ENCODE peak calls at places on chromosomes 12 and 14, in six cellular contexts. Y is nephron progenitor cell; F is fibroblast of the aortic adventitia; A is cardiac fibroblast; I is CD4-positive, alpha-beta T cell; O is HFFc6. N is an unnamed sample.

GRCh38 chr12:132393245-132393795 is 63.9 kb upstream of the GALNT9 start:
- DNase-seq in A (no peak), F (no peak), Y (no peak), I (no peak), O (no peak), N (no peak)

GRCh38 chr12:124512667-124513296 is 54.6 kb downstream of the NCOR2 start:
- DNase-seq in A (peak; percentile 97), I (no peak), F (peak; percentile 95), O (peak; percentile 90), Y (no peak), N (peak; percentile 91)

GRCh38 chr12:11477110-11477509 is 81.7 kb upstream of the PRB2 start:
- DNase-seq in I (no peak), Y (no peak), O (no peak), A (no peak), F (no peak), N (no peak)

GRCh38 chr12:95593266-95593871 is 42.1 kb upstream of the USP44 start:
- DNase-seq in Y (no peak), I (no peak), O (no peak), F (peak; percentile 65), A (no peak), N (no peak)

GRCh38 chr14:87312138-87312537 is 680.8 kb downstream of the GALC start:
- DNase-seq in I (no peak), Y (no peak), O (no peak), F (no peak), A (no peak), N (no peak)

GRCh38 chr12:111175404-111175803 is 193.5 kb downstream of the PHETA1 start:
- DNase-seq in O (no peak), F (no peak), I (no peak), Y (no peak), A (no peak), N (no peak)

GRCh38 chr12:92987362-92987761 is 58.3 kb upstream of the EEA1 start:
- DNase-seq in A (peak; percentile 94), F (peak; percentile 93), O (peak; percentile 84), I (no peak), Y (peak; percentile 18), N (no peak)

GRCh38 chr14:29453045-29453444 is 474.6 kb downstream of the PRKD1 start:
- DNase-seq in F (no peak), A (no peak), I (no peak), O (no peak), Y (no peak), N (no peak)

GRCh38 chr12:69266045-69266635 is 26.8 kb downstream of the CPSF6 start:
- DNase-seq in A (peak; percentile 37), I (no peak), Y (no peak), F (peak; percentile 65), O (peak; percentile 59), N (no peak)

GRCh38 chr14:89973234-89973823 is 17.6 kb downstream of the TDP1 start:
- DNase-seq in Y (peak; percentile 70), A (peak; percentile 83), O (peak; percentile 55), I (peak; percentile 39), F (peak; percentile 76), N (no peak)

GRCh38 chr12:54009171-54010052 is 627 bp downstream of the HOXC8 start:
- DNase-seq in O (no peak), Y (peak; percentile 32), F (peak; percentile 27), I (no peak), A (no peak), N (no peak)

GRCh38 chr14:102043251-102044025 is 43.4 kb downstream of the HSP90AA1 start:
- DNase-seq in O (no peak), A (peak; percentile 12), Y (no peak), F (no peak), I (no peak), N (no peak)

GRCh38 chr12:94676011-94676709 is 25.8 kb upstream of the TMCC3 start:
- DNase-seq in O (no peak), I (no peak), A (peak; percentile 37), F (no peak), Y (no peak), N (no peak)

GRCh38 chr14:95524706-95525512 is 8.5 kb upstream of the SYNE3 start:
- DNase-seq in F (no peak), I (no peak), A (no peak), O (peak; percentile 49), Y (no peak), N (no peak)

GRCh38 chr12:132430838-132431826 is 58.8 kb upstream of the FBRSL1 start:
- DNase-seq in O (no peak), I (no peak), A (no peak), F (no peak), Y (no peak), N (no peak)

GRCh38 chr14:88069677-88070076 is 64.7 kb downstream of the GPR65 start:
- DNase-seq in O (no peak), Y (no peak), F (no peak), A (no peak), I (no peak), N (no peak)

GRCh38 chr14:70971588-70971987 is 64.3 kb downstream of the PCNX1 start:
- DNase-seq in F (no peak), I (no peak), Y (no peak), O (no peak), A (no peak), N (no peak)

GRCh38 chr12:109775172-109775881 is 57.9 kb downstream of the TRPV4 start:
- DNase-seq in F (peak; percentile 70), A (peak; percentile 73), O (peak; percentile 55), Y (peak; percentile 85), I (peak; percentile 62), N (peak; percentile 88)

GRCh38 chr14:75833326-75834020 is 148.3 kb downstream of the TGFB3 start:
- DNase-seq in I (no peak), O (peak; percentile 67), A (no peak), Y (no peak), F (no peak), N (no peak)

GRCh38 chr12:73598626-73599025 is 939.0 kb upstream of the ATXN7L3B start:
- DNase-seq in O (no peak), Y (no peak), A (no peak), F (no peak), I (no peak), N (no peak)

GRCh38 chr12:24993756-24994155 is 44.9 kb upstream of the BCAT1 start:
- DNase-seq in F (no peak), I (no peak), O (no peak), A (no peak), Y (no peak), N (no peak)

GRCh38 chr12:113422030-113422900 is at the start of gene SDSL:
- DNase-seq in O (peak; percentile 75), A (peak; percentile 87), F (peak; percentile 80), I (no peak), Y (peak; percentile 37), N (peak; percentile 90)

GRCh38 chr14:47606601-47607000 is 68.8 kb downstream of the MDGA2 start:
- DNase-seq in I (no peak), O (no peak), A (no peak), Y (no peak), F (no peak), N (no peak)

GRCh38 chr14:51424569-51425251 is 184.7 kb downstream of the TMX1 start:
- DNase-seq in A (peak; percentile 89), I (no peak), O (no peak), Y (no peak), F (peak; percentile 82), N (no peak)

GRCh38 chr14:49581209-49581960 is 4.8 kb downstream of the RPS29 start:
- DNase-seq in F (no peak), I (no peak), O (no peak), A (no peak), Y (no peak), N (peak; percentile 48)

GRCh38 chr12:89162704-89163261 is 189.5 kb downstream of the DUSP6 start:
- DNase-seq in A (peak; percentile 97), Y (no peak), F (peak; percentile 100), I (no peak), O (peak; percentile 99), N (no peak)

GRCh38 chr12:6554168-6554989 is 1.5 kb downstream of the IFFO1 start:
- DNase-seq in A (peak; percentile 80), Y (peak; percentile 88), F (peak; percentile 90), I (peak; percentile 63), O (peak; percentile 76), N (peak; percentile 92)

GRCh38 chr14:24678801-24679247 is 44.8 kb upstream of the GZMB start:
- DNase-seq in I (peak; percentile 47), A (peak; percentile 93), Y (peak; percentile 74), F (peak; percentile 91), O (peak; percentile 85), N (peak; percentile 89)

GRCh38 chr14:51498411-51499227 is 153.1 kb upstream of the FRMD6 start:
- DNase-seq in O (no peak), A (no peak), I (no peak), F (peak; percentile 55), Y (no peak), N (no peak)

DNA sequence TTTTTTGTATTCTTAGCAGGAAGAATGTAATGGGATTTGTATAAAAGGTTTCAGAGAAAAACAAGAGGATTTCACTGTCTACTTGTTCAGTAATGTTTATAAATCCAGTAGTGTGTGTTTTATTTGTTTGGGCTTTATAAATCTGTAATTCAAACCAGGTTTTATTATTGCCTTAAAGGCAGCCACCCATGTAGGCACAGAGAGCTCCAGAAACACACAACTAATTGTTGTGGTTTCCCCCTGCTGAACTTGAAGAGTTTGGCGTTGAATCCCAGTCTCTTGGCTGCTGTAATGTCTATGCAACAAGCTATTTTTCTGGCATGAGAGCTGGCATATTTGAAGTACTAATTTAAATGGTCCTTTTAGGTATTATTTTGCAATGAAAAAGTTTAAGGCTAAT is 63.4 kb upstream of the SLCO1C1 start:
- DNase-seq in Y (no peak), O (no peak), I (no peak), F (peak; percentile 88), A (peak; percentile 52), N (no peak)
- TF ChIP-seq CTCF in Y (no peak), O (no peak), I (no peak), F (no peak), A (no peak), N (no peak)

DNA sequence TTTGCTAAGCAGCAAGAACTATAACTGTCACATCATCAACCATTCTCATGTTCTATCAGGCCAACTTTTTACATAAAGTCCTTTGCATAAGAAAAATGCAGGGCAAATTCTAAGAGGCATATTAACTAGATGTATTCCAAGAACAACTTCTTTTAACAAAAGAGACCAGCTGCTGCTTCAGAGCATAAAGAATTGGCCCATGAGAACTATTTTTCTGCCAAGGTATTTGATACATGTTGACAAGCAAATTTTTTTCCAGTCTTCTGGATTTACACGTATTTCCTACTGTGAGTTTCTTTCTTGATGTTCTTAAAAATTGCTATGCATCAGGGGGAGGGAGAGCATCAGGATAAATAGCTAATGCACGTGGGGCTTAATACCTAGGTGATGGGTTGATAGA is 27.2 kb downstream of the GLT8D2 start:
- DNase-seq in Y (no peak), O (no peak), I (no peak), A (peak; percentile 73), F (peak; percentile 69), N (no peak)
- TF ChIP-seq CTCF in Y (no peak), O (no peak), I (no peak), A (no peak), F (no peak), N (no peak)

GRCh38 chr14:31420319-31421081 is at the start of gene HEATR5A:
- DNase-seq in Y (peak; percentile 98), F (peak; percentile 93), I (peak; percentile 94), O (peak; percentile 93), A (peak; percentile 98), N (peak; percentile 98)
- TF ChIP-seq CTCF in Y (no peak), F (peak; percentile 21), I (peak; percentile 29), O (peak; percentile 39), A (no peak), N (no peak)

DNA sequence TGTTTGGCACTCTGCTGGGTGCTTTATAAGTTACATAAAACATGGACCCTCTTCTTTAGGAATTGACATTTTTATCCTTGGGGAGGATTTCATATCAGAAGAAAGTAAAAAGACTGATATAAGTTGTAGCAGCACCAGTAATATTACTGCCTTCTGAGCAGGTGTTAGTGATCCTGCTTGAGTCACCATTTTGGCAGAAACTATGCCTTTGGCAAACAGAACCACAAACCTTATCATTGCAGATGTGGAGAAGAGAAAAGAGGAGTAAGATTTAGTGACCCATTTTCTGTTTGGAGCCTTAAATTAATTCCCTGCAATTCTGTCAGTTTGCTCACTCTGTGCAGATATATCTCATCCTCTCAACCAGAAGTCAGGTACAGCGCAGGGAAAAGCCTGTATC is 23.0 kb downstream of the ZNF410 start:
- DNase-seq in A (no peak), Y (no peak), F (peak; percentile 50), I (no peak), O (no peak), N (no peak)
- TF ChIP-seq CTCF in A (no peak), Y (no peak), F (no peak), I (no peak), O (no peak), N (no peak)